ENCODE peak calls at places on chromosomes 5 and 9, in seven cellular contexts. X, Q, W, O, J, D and T are unnamed samples.

GRCh38 chr5:172559004-172559932 is 81.8 kb upstream of the NEURL1B start:
- DNase-seq in X (peak), Q (no peak), W (peak), O (no peak), J (peak), D (peak), T (no peak)

GRCh38 chr5:141876628-141877477 is 1.4 kb downstream of the PCDH1 start:
- DNase-seq in X (no peak), Q (no peak), W (peak), O (no peak), J (no peak), D (no peak), T (no peak)

GRCh38 chr9:122346478-122347347 is 24.1 kb upstream of the PTGS1 start:
- DNase-seq in X (peak), Q (no peak), W (no peak), O (peak), J (peak), D (peak), T (peak)

GRCh38 chr5:145681686-145682085 is 153.5 kb downstream of the PRELID2 start:
- DNase-seq in X (peak), Q (peak), W (peak), O (peak), J (no peak), D (peak), T (no peak)

GRCh38 chr5:179212870-179213269 is 132.4 kb downstream of the ADAMTS2 start:
- DNase-seq in X (no peak), Q (peak), W (no peak), O (no peak), J (no peak), D (no peak), T (no peak)

GRCh38 chr9:133994359-133995011 is 2.4 kb upstream of the VAV2 start:
- DNase-seq in X (peak), Q (peak), W (peak), O (peak), J (peak), D (peak), T (peak)

GRCh38 chr9:128595471-128595870 is 43.1 kb downstream of the SPTAN1 start:
- DNase-seq in X (no peak), Q (no peak), W (no peak), O (no peak), J (no peak), D (no peak), T (no peak)

GRCh38 chr5:82356808-82357671 is 78.9 kb upstream of the RPS23 start:
- DNase-seq in X (peak), Q (no peak), W (no peak), O (no peak), J (peak), D (peak), T (peak)

GRCh38 chr9:12819436-12820185 is 44.8 kb downstream of the LURAP1L start:
- DNase-seq in X (peak), Q (no peak), W (peak), O (no peak), J (no peak), D (no peak), T (no peak)

GRCh38 chr5:106314221-106314824 is 1356.4 kb downstream of the EFNA5 start:
- DNase-seq in X (peak), Q (no peak), W (no peak), O (no peak), J (no peak), D (no peak), T (no peak)

GRCh38 chr5:154985126-154985525 is 28.4 kb upstream of the KIF4B start:
- DNase-seq in X (no peak), Q (no peak), W (no peak), O (no peak), J (no peak), D (no peak), T (no peak)

GRCh38 chr9:136975624-136976023 is 1.7 kb upstream of the PTGDS start:
- DNase-seq in X (no peak), Q (no peak), W (peak), O (no peak), J (peak), D (peak), T (no peak)

GRCh38 chr5:90221947-90222346 is 187.6 kb downstream of the CETN3 start:
- DNase-seq in X (peak), Q (no peak), W (no peak), O (no peak), J (no peak), D (no peak), T (no peak)